ENCODE peak calls at places on chromosome 1, in seven cellular contexts. One of them, this sample, is unnamed.

GRCh38 chr1:6125366-6125765 is 54.8 kb downstream of the CHD5 start:
- DNase-seq in mesendoderm: no peak
- DNase-seq in H1: no peak
- DNase-seq in H9: no peak
- DNase-seq in IMR-90: no peak
- DNase-seq in mesenchymal stem cell: no peak
- DNase-seq in trophoblast cell: no peak
- DNase-seq in this sample: no peak

GRCh38 chr1:240189386-240189989 is 97.8 kb downstream of the FMN2 start:
- DNase-seq in mesendoderm: peak; percentile 56
- DNase-seq in H1: peak; percentile 57
- DNase-seq in H9: no peak
- DNase-seq in IMR-90: peak; percentile 53
- DNase-seq in mesenchymal stem cell: peak; percentile 48
- DNase-seq in trophoblast cell: peak; percentile 70
- DNase-seq in this sample: peak; percentile 48

GRCh38 chr1:1680031-1680911 is 12.3 kb downstream of the SLC35E2B start:
- DNase-seq in mesendoderm: no peak
- DNase-seq in H1: no peak
- DNase-seq in H9: no peak
- DNase-seq in IMR-90: no peak
- DNase-seq in mesenchymal stem cell: no peak
- DNase-seq in trophoblast cell: no peak
- DNase-seq in this sample: no peak

GRCh38 chr1:30777906-30778155 is 20.3 kb upstream of the LAPTM5 start:
- DNase-seq in mesendoderm: no peak
- DNase-seq in H1: no peak
- DNase-seq in H9: no peak
- DNase-seq in IMR-90: no peak
- DNase-seq in mesenchymal stem cell: no peak
- DNase-seq in trophoblast cell: peak; percentile 26
- DNase-seq in this sample: no peak

GRCh38 chr1:61073871-61074270 is 8.5 kb upstream of the NFIA start:
- DNase-seq in mesendoderm: no peak
- DNase-seq in H1: no peak
- DNase-seq in H9: no peak
- DNase-seq in IMR-90: no peak
- DNase-seq in mesenchymal stem cell: no peak
- DNase-seq in trophoblast cell: peak; percentile 79
- DNase-seq in this sample: no peak

GRCh38 chr1:238961790-238962189 is 424.6 kb upstream of the CHRM3 start:
- DNase-seq in mesendoderm: no peak
- DNase-seq in H1: no peak
- DNase-seq in H9: no peak
- DNase-seq in IMR-90: no peak
- DNase-seq in mesenchymal stem cell: no peak
- DNase-seq in trophoblast cell: no peak
- DNase-seq in this sample: no peak

GRCh38 chr1:114718661-114719423 is 2.3 kb upstream of the NRAS start:
- DNase-seq in mesendoderm: no peak
- DNase-seq in H1: no peak
- DNase-seq in H9: no peak
- DNase-seq in IMR-90: peak; percentile 78
- DNase-seq in mesenchymal stem cell: peak; percentile 30
- DNase-seq in trophoblast cell: peak; percentile 75
- DNase-seq in this sample: no peak

GRCh38 chr1:8671313-8671917 is 146.0 kb downstream of the RERE start:
- DNase-seq in mesendoderm: peak; percentile 81
- DNase-seq in H1: no peak
- DNase-seq in H9: no peak
- DNase-seq in IMR-90: peak; percentile 84
- DNase-seq in mesenchymal stem cell: peak; percentile 82
- DNase-seq in trophoblast cell: peak; percentile 76
- DNase-seq in this sample: peak; percentile 32

GRCh38 chr1:17030186-17030585 is 18.5 kb upstream of the ATP13A2 start:
- DNase-seq in mesendoderm: peak; percentile 51
- DNase-seq in H1: no peak
- DNase-seq in H9: no peak
- DNase-seq in IMR-90: no peak
- DNase-seq in mesenchymal stem cell: no peak
- DNase-seq in trophoblast cell: peak; percentile 77
- DNase-seq in this sample: no peak

DNA sequence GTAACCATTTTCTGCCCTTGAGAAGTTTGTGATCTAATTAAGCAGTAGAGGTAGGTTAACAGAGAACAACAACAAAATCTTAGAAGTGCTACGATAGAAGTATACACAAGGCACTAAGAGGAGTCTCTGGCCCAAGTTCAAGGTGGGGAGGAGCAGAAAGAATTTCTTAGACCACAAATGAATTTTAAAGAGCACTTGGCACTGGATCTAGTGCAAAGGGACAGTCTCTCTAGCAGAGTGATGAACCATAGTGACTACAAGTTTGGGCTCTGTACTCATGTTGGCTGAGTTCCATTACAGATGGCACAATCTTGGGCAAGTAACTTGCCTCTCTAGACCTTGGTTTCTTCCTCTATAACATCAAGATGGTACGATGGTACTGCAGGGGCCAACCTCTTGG is 33.3 kb upstream of the PIGC start:
- DNase-seq in mesendoderm: no peak
- DNase-seq in H1: no peak
- DNase-seq in H9: no peak
- DNase-seq in IMR-90: no peak
- DNase-seq in mesenchymal stem cell: no peak
- DNase-seq in trophoblast cell: no peak
- DNase-seq in this sample: no peak
- H2BK120ac ChIP-seq in mesendoderm: peak overlapping the region; percentile 82
- H2BK120ac ChIP-seq in H1: no peak overlapping the region
- H2BK120ac ChIP-seq in H9: no peak overlapping the region
- H2BK120ac ChIP-seq in IMR-90: no peak overlapping the region
- H2BK120ac ChIP-seq in mesenchymal stem cell: no peak overlapping the region
- H2BK120ac ChIP-seq in trophoblast cell: peak overlapping the region; percentile 99
- H2BK120ac ChIP-seq in this sample: no peak overlapping the region

GRCh38 chr1:212668477-212668876 is 31.2 kb downstream of the BATF3 start:
- DNase-seq in mesendoderm: no peak
- DNase-seq in H1: peak; percentile 13
- DNase-seq in H9: no peak
- DNase-seq in IMR-90: no peak
- DNase-seq in mesenchymal stem cell: peak; percentile 8
- DNase-seq in trophoblast cell: no peak
- DNase-seq in this sample: no peak
- H2BK120ac ChIP-seq in mesendoderm: no peak overlapping the region
- H2BK120ac ChIP-seq in H1: no peak overlapping the region
- H2BK120ac ChIP-seq in H9: no peak overlapping the region
- H2BK120ac ChIP-seq in IMR-90: peak overlapping the region; percentile 64
- H2BK120ac ChIP-seq in mesenchymal stem cell: no peak overlapping the region
- H2BK120ac ChIP-seq in trophoblast cell: peak overlapping the region; percentile 70
- H2BK120ac ChIP-seq in this sample: no peak overlapping the region

GRCh38 chr1:222054416-222054815 is 312.5 kb upstream of the DUSP10 start:
- DNase-seq in mesendoderm: no peak
- DNase-seq in H1: no peak
- DNase-seq in H9: no peak
- DNase-seq in IMR-90: no peak
- DNase-seq in mesenchymal stem cell: no peak
- DNase-seq in trophoblast cell: peak; percentile 92
- DNase-seq in this sample: no peak
- H2BK120ac ChIP-seq in mesendoderm: no peak overlapping the region
- H2BK120ac ChIP-seq in H1: no peak overlapping the region
- H2BK120ac ChIP-seq in H9: no peak overlapping the region
- H2BK120ac ChIP-seq in IMR-90: no peak overlapping the region
- H2BK120ac ChIP-seq in mesenchymal stem cell: no peak overlapping the region
- H2BK120ac ChIP-seq in trophoblast cell: no peak overlapping the region
- H2BK120ac ChIP-seq in this sample: no peak overlapping the region

GRCh38 chr1:65281846-65282245 is 27.5 kb upstream of the DNAJC6 start:
- DNase-seq in mesendoderm: no peak
- DNase-seq in H1: no peak
- DNase-seq in H9: no peak
- DNase-seq in IMR-90: no peak
- DNase-seq in mesenchymal stem cell: no peak
- DNase-seq in trophoblast cell: no peak
- DNase-seq in this sample: no peak
- H2BK120ac ChIP-seq in mesendoderm: no peak overlapping the region
- H2BK120ac ChIP-seq in H1: no peak overlapping the region
- H2BK120ac ChIP-seq in H9: no peak overlapping the region
- H2BK120ac ChIP-seq in IMR-90: no peak overlapping the region
- H2BK120ac ChIP-seq in mesenchymal stem cell: no peak overlapping the region
- H2BK120ac ChIP-seq in trophoblast cell: no peak overlapping the region
- H2BK120ac ChIP-seq in this sample: no peak overlapping the region

This sample was measured in neuronal stem cell.